ENCODE peak calls at places on chromosomes 6 and 20, in four cellular contexts. A, J, F and Q are unnamed samples.

GRCh38 chr6:12014027-12014872 is 2.1 kb downstream of the HIVEP1 start:
- DNase-seq in F (no peak), A (peak; percentile 90), J (no peak), Q (no peak)

GRCh38 chr6:85143686-85144085 is 306.2 kb upstream of the NT5E start:
- DNase-seq in J (no peak), F (no peak), A (no peak), Q (no peak)

GRCh38 chr6:104580452-104580851 is 279.3 kb downstream of the HACE1 start:
- DNase-seq in A (no peak), F (no peak), J (no peak), Q (peak; percentile 62)

GRCh38 chr6:56772737-56773184 is 130.1 kb upstream of the DST start:
- DNase-seq in A (peak; percentile 93), F (no peak), J (no peak), Q (peak; percentile 70)

GRCh38 chr6:139984317-139984716 is 609.9 kb upstream of the CITED2 start:
- DNase-seq in J (no peak), F (no peak), A (no peak), Q (no peak)

GRCh38 chr20:18879262-18879661 is 65.7 kb downstream of the SCP2D1 start:
- DNase-seq in F (no peak), A (no peak), J (no peak), Q (no peak)

GRCh38 chr6:157629220-157629619 is 193.8 kb upstream of the SNX9 start:
- DNase-seq in A (peak; percentile 41), F (no peak), J (no peak), Q (no peak)

GRCh38 chr6:39389372-39389767 is 66.9 kb upstream of the KCNK16 start:
- DNase-seq in A (no peak), J (no peak), F (no peak), Q (no peak)

GRCh38 chr6:7727150-7727950 is 1.5 kb downstream of the BMP6 start:
- DNase-seq in J (no peak), A (no peak), F (peak; percentile 36), Q (no peak)

GRCh38 chr6:157548635-157549467 is 167.9 kb downstream of the ZDHHC14 start:
- DNase-seq in A (no peak), F (no peak), J (no peak), Q (no peak)

GRCh38 chr20:40797425-40797824 is 108.4 kb upstream of the MAFB start:
- DNase-seq in A (peak; percentile 17), J (no peak), F (no peak), Q (no peak)

GRCh38 chr20:59785118-59785959 is 148.1 kb downstream of the SYCP2 start:
- DNase-seq in F (no peak), A (no peak), J (no peak), Q (no peak)

GRCh38 chr6:139644821-139645220 is 270.4 kb upstream of the CITED2 start:
- DNase-seq in A (peak; percentile 30), J (no peak), F (no peak), Q (peak; percentile 73)

GRCh38 chr6:7255918-7256317 is 57.1 kb downstream of the SSR1 start:
- DNase-seq in J (no peak), F (no peak), A (no peak), Q (no peak)

GRCh38 chr6:4844108-4844507 is 67.9 kb downstream of the CDYL start:
- DNase-seq in J (no peak), A (no peak), F (no peak), Q (no peak)

GRCh38 chr20:9117548-9117947 is 48.7 kb downstream of the PLCB4 start:
- DNase-seq in F (no peak), A (no peak), J (no peak), Q (no peak)

GRCh38 chr20:46640536-46641311 is 10.5 kb downstream of the SLC13A3 start:
- DNase-seq in J (no peak), F (no peak), A (no peak), Q (no peak)

GRCh38 chr20:17431621-17432364 is 99.4 kb downstream of the BFSP1 start:
- DNase-seq in J (no peak), A (peak; percentile 44), F (no peak), Q (peak; percentile 4)

GRCh38 chr6:42250509-42250908 is 32.8 kb upstream of the MRPS10 start:
- DNase-seq in A (no peak), J (no peak), F (no peak), Q (no peak)

GRCh38 chr6:21496749-21497148 is 96.8 kb upstream of the SOX4 start:
- DNase-seq in F (no peak), J (no peak), A (no peak), Q (no peak)
- H3K4me3 ChIP-seq in F (no peak overlapping the region), J (no peak overlapping the region), A (no peak overlapping the region), Q (no peak overlapping the region)

DNA sequence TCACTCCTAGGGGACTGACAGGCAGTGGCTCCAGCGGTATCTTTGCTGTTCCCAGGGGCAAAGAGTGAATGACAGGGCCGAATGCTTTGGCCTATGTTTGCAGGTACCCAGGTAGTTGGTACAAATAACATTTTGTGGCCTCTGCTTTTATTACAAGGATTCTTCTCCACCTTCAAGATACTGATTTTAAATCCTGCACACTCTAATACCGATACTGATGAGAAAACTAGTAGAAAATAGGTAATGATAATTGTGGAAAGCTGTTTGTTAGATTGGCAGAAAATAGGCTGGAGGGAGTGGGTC is 772 bp downstream of the HINT3 start:
- DNase-seq in F (no peak), A (no peak), J (no peak), Q (no peak)
- H3K4me3 ChIP-seq in F (peak overlapping the region; percentile 79), A (peak overlapping the region; percentile 72), J (peak overlapping the region; percentile 98), Q (peak overlapping the region; percentile 85)

DNA sequence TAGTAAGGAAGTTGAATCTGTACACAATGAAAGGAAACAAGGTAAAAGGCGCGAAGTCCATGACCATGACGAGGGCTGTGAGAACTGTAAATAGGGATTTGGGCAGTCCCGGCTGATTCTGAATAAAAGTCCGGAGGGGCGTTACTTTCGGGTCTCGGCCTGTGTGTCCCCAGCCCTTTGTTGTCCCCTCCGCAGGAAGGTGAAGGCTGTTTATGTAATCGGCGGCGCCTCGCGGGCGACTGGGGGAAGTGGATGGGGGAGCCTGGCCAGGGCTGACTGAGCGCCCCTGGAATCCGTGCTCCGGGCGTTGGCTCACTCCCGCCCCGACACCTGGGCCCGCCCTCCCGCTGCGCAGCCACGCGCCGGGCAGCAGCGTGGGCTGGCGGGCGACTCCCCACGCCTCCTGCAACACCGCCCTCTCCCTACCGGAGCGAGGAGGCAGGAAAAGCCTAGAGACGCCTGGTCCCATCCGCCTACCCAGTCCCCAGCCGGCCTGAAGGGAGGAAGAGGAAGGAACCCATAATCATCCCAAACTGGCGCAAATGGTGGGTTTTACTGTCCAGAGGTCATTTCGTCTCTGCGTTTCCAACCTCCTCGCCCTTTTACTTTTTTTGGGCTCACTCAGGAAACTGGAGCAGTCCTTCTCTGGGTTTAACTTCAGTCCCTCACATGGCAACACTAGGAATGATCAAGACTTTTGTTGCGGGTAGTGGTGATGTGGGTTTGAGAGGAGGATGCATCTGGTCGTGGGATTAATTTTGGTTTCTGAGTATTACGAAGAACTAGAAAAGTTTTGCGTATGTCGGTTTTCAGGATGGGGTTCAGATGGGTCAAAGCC is 12.1 kb downstream of the TRIM31 start:
- DNase-seq in A (no peak), F (no peak), J (no peak), Q (no peak)
- H3K4me3 ChIP-seq in A (peak overlapping the region; percentile 9), F (peak overlapping the region; percentile 47), J (peak overlapping the region; percentile 66), Q (peak overlapping the region; percentile 32)

GRCh38 chr20:1757072-1757471 is 99.5 kb upstream of the SIRPG start:
- DNase-seq in A (no peak), F (no peak), J (no peak), Q (no peak)

GRCh38 chr20:1754749-1755148 is 97.2 kb upstream of the SIRPG start:
- DNase-seq in A (no peak), F (no peak), J (no peak), Q (no peak)

GRCh38 chr20:1754306-1754705 is 96.7 kb upstream of the SIRPG start:
- DNase-seq in J (no peak), A (no peak), F (no peak), Q (no peak)

GRCh38 chr20:1748777-1749176 is 91.2 kb upstream of the SIRPG start:
- DNase-seq in F (no peak), A (no peak), J (no peak), Q (no peak)

GRCh38 chr20:1752045-1752444 is 94.5 kb upstream of the SIRPG start:
- DNase-seq in J (no peak), F (no peak), A (no peak), Q (no peak)
- H3K4me3 ChIP-seq in J (no peak overlapping the region), F (no peak overlapping the region), A (no peak overlapping the region), Q (no peak overlapping the region)

GRCh38 chr6:1608222-1608975 is 1.3 kb upstream of the FOXC1 start:
- DNase-seq in F (no peak), A (no peak), J (no peak), Q (no peak)

GRCh38 chr6:1607557-1608221 is 2.0 kb upstream of the FOXC1 start:
- DNase-seq in A (no peak), F (no peak), J (no peak), Q (no peak)

GRCh38 chr6:1606533-1607235 is 3.0 kb upstream of the FOXC1 start:
- DNase-seq in J (no peak), A (no peak), F (no peak), Q (no peak)

GRCh38 chr6:1605822-1606532 is 3.7 kb upstream of the FOXC1 start:
- DNase-seq in J (no peak), F (no peak), A (no peak), Q (no peak)

DNA sequence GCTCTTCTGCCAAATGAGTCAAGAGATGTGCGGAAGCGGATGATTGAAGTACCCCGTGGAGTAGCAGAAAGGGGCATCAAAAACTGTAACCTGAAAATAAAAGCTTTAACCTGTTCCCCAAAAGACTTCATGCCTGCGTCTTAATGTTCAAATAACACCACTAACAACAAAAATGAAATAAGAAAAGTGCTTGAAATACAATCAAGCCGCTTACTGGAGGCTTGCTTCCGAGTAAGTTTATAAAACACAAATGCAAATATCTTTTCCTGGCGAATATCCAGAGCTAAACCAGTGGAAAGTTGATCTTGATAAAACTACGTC is 2.5 kb upstream of the FOXC1 start:
- DNase-seq in A (no peak), J (no peak), F (no peak), Q (no peak)
- H3K4me3 ChIP-seq in A (no peak overlapping the region), J (peak overlapping the region; percentile 83), F (peak overlapping the region; percentile 5), Q (no peak overlapping the region)

DNA sequence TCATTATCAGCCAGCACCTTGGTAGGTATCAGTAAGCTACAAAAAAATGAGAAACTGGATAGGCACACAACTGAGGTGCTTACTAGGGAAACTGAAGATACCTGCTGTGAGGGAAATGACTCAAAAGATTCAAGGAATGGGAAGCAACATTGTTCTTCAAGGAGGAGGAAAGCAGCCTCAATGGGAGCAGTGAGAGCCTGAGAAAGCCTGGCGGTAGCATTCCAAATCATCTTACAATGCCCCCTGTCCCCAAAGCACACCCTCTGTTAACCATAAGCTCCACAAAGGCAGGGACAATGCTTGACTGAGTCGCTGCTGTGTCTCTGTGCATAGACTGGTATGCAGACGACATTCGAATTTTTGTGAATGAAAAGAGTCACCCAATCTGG is 10.6 kb downstream of the PKHD1 start:
- DNase-seq in J (no peak), F (no peak), A (no peak), Q (no peak)
- H3K4me3 ChIP-seq in J (no peak overlapping the region), F (no peak overlapping the region), A (no peak overlapping the region), Q (no peak overlapping the region)

DNA sequence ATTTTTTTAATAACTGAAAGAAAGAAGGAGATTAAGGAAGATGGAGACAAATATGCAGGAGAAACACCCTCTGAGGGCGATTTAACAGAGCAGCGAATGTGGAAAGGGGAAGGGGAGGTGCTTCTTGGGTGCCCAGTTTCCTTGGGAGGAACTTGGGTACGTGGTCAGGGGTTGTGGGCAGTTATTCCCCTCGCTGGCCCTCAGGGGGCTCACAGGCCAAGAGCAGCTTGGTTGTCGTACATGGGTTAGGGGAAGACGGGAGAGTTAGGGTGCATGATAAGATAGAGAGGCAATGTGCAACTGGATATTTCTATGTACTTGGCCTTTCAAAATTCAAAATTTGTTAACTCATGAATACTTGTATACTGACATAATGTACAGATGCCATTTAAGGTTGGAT is 7.0 kb upstream of the TUBB2A start:
- DNase-seq in J (no peak), A (no peak), F (no peak), Q (no peak)
- H3K4me3 ChIP-seq in J (no peak overlapping the region), A (no peak overlapping the region), F (no peak overlapping the region), Q (no peak overlapping the region)

GRCh38 chr20:50514035-50514337 is 3.8 kb downstream of the PTPN1 start:
- DNase-seq in F (no peak), J (no peak), A (no peak), Q (no peak)
- H3K4me3 ChIP-seq in F (peak overlapping the region; percentile 83), J (peak overlapping the region; percentile 39), A (peak overlapping the region; percentile 10), Q (peak overlapping the region; percentile 1)